ENCODE peak calls at places on chromosomes 11 and 22, in six cellular contexts. L is right lobe of liver, N is tibial nerve, Q is lower lobe of right lung, A is ovary, I is fibroblast of lung. F is an unnamed sample.

GRCh38 chr11:17171916-17172315 is 35.9 kb downstream of the PIK3C2A start:
- DNase-seq in L (no peak), N (no peak), Q (no peak), A (no peak), I (no peak), F (no peak)

GRCh38 chr11:57776577-57776976 is 15.0 kb downstream of the CTNND1 start:
- DNase-seq in L (no peak), N (no peak), Q (no peak), A (no peak), I (no peak), F (no peak)

GRCh38 chr22:42308887-42309468 is 38.5 kb upstream of the TCF20 start:
- DNase-seq in L (no peak), N (no peak), Q (no peak), A (no peak), I (no peak), F (no peak)

GRCh38 chr22:26610983-26611382 is 6.8 kb downstream of the CRYBB1 start:
- DNase-seq in L (no peak), N (no peak), Q (no peak), A (no peak), I (no peak), F (no peak)

GRCh38 chr11:133992121-133992520 is 35.4 kb upstream of the IGSF9B start:
- DNase-seq in L (no peak), N (no peak), Q (no peak), A (no peak), I (no peak), F (no peak)

GRCh38 chr22:26526165-26526564 is 13.9 kb upstream of the TFIP11 start:
- DNase-seq in L (no peak), N (no peak), Q (no peak), A (no peak), I (no peak), F (no peak)

GRCh38 chr11:120235024-120235628 is 4.8 kb upstream of the POU2F3 start:
- DNase-seq in L (peak), N (no peak), Q (peak), A (no peak), I (peak), F (peak)

GRCh38 chr11:70384486-70385152 is 13.7 kb upstream of the CTTN start:
- DNase-seq in L (no peak), N (no peak), Q (no peak), A (no peak), I (no peak), F (no peak)

GRCh38 chr11:16879690-16880089 is 134.5 kb downstream of the PLEKHA7 start:
- DNase-seq in L (no peak), N (no peak), Q (no peak), A (no peak), I (no peak), F (no peak)

GRCh38 chr22:20438678-20439492 is 1.3 kb upstream of the SCARF2 start:
- DNase-seq in L (no peak), N (no peak), Q (peak), A (peak), I (no peak), F (no peak)

GRCh38 chr11:8956860-8957259 is 7.4 kb downstream of the TMEM9B start:
- DNase-seq in L (no peak), N (no peak), Q (no peak), A (no peak), I (no peak), F (no peak)

GRCh38 chr11:14417186-14417585 is 58.2 kb upstream of the RRAS2 start:
- DNase-seq in L (no peak), N (no peak), Q (no peak), A (no peak), I (no peak), F (no peak)

GRCh38 chr11:14409891-14410290 is 50.9 kb upstream of the RRAS2 start:
- DNase-seq in L (no peak), N (no peak), Q (no peak), A (no peak), I (no peak), F (no peak)

GRCh38 chr11:14414470-14415461 is 55.8 kb upstream of the RRAS2 start:
- DNase-seq in L (no peak), N (no peak), Q (no peak), A (no peak), I (peak), F (no peak)

GRCh38 chr11:14411818-14412217 is 52.8 kb upstream of the RRAS2 start:
- DNase-seq in L (no peak), N (peak), Q (no peak), A (no peak), I (peak), F (no peak)

GRCh38 chr11:14413307-14414072 is 54.5 kb upstream of the RRAS2 start:
- DNase-seq in L (no peak), N (no peak), Q (no peak), A (no peak), I (peak), F (no peak)
- TF ChIP-seq CTCF in L (no peak), N (no peak), Q (no peak), A (no peak), I (peak), F (no peak)

GRCh38 chr11:54558919-54559318 is 44.9 kb downstream of the OR4C46 start:
- DNase-seq in L (no peak), N (no peak), Q (no peak), A (no peak), I (no peak), F (no peak)
- TF ChIP-seq CTCF in L (no peak), N (no peak), Q (no peak), A (no peak), I (no peak), F (peak)

GRCh38 chr11:126189109-126189929 is 22.1 kb downstream of the RPUSD4 start:
- DNase-seq in L (no peak), N (no peak), Q (no peak), A (no peak), I (no peak), F (no peak)
- TF ChIP-seq CTCF in L (no peak), N (no peak), Q (no peak), A (no peak), I (no peak), F (no peak)

GRCh38 chr11:128231845-128232410 is 355.4 kb downstream of the ETS1 start:
- DNase-seq in L (no peak), N (no peak), Q (no peak), A (no peak), I (no peak), F (no peak)

GRCh38 chr11:128235958-128236357 is 351.4 kb downstream of the ETS1 start:
- DNase-seq in L (no peak), N (no peak), Q (no peak), A (no peak), I (peak), F (no peak)

GRCh38 chr11:128236506-128237498 is 350.6 kb downstream of the ETS1 start:
- DNase-seq in L (no peak), N (no peak), Q (no peak), A (no peak), I (no peak), F (no peak)

GRCh38 chr11:128235446-128235845 is 351.9 kb downstream of the ETS1 start:
- DNase-seq in L (no peak), N (no peak), Q (no peak), A (no peak), I (peak), F (no peak)

DNA sequence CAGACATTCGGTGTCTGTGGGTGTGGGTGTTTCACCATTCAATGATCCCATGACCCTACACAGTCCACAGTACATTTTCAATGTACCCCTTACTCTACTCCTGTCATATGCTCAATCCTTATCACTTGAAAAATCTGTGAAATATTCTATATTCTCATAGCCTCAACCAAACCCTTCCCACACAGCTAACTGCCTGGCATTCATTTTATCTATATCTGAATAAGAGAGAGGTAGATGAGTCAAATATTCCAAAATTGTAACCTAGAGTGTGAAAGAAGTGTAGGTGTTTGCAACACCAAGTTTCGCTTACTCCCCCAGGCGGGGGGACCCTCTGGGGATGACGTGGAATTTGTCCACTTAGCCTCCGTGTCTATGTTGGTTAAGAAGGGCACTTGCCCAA is 354.8 kb downstream of the ETS1 start:
- DNase-seq in L (no peak), N (no peak), Q (no peak), A (no peak), I (no peak), F (no peak)
- TF ChIP-seq CTCF in L (no peak), N (no peak), Q (no peak), A (no peak), I (no peak), F (no peak)

GRCh38 chr11:104876838-104877500 is 21.3 kb downstream of the CASP12 start:
- DNase-seq in L (no peak), N (no peak), Q (no peak), A (no peak), I (no peak), F (no peak)

GRCh38 chr11:104876324-104876723 is 21.9 kb downstream of the CASP12 start:
- DNase-seq in L (no peak), N (no peak), Q (no peak), A (no peak), I (no peak), F (no peak)

GRCh38 chr11:104881117-104881794 is 17.0 kb downstream of the CASP12 start:
- DNase-seq in L (no peak), N (no peak), Q (no peak), A (no peak), I (no peak), F (no peak)

GRCh38 chr11:104883342-104883741 is 14.9 kb downstream of the CASP12 start:
- DNase-seq in L (no peak), N (no peak), Q (no peak), A (no peak), I (no peak), F (no peak)

GRCh38 chr11:104879514-104880190 is 18.6 kb downstream of the CASP12 start:
- DNase-seq in L (no peak), N (no peak), Q (no peak), A (no peak), I (no peak), F (no peak)
- TF ChIP-seq CTCF in L (no peak), N (no peak), Q (no peak), A (no peak), I (no peak), F (peak)

GRCh38 chr11:126764221-126764620 is 236.3 kb downstream of the KIRREL3 start:
- DNase-seq in L (no peak), N (no peak), Q (no peak), A (no peak), I (no peak), F (no peak)
- TF ChIP-seq CTCF in L (no peak), N (no peak), Q (no peak), A (no peak), I (no peak), F (peak)

F was measured in LNCaP clone FGC.